ENCODE peak calls at places on chromosomes 4 and X, in five cellular contexts. One of them, this sample, is unnamed.

GRCh38 chrX:41245641-41246040 is 88.3 kb upstream of the DDX3X start:
- DNase-seq in NCI-H1092: no peak
- DNase-seq in GM23248: no peak
- DNase-seq in iris pigment epithelial cell: peak; percentile 57
- DNase-seq in nephron progenitor cell: no peak
- DNase-seq in this sample: no peak

GRCh38 chr4:117400039-117400835 is 314.9 kb upstream of the TRAM1L1 start:
- DNase-seq in NCI-H1092: no peak
- DNase-seq in GM23248: peak; percentile 7
- DNase-seq in iris pigment epithelial cell: peak; percentile 76
- DNase-seq in nephron progenitor cell: no peak
- DNase-seq in this sample: no peak

GRCh38 chrX:106613277-106613676 is 1.5 kb downstream of the RADX start:
- DNase-seq in NCI-H1092: no peak
- DNase-seq in GM23248: no peak
- DNase-seq in iris pigment epithelial cell: no peak
- DNase-seq in nephron progenitor cell: no peak
- DNase-seq in this sample: no peak

GRCh38 chr4:145045180-145045579 is 52.8 kb downstream of the ANAPC10 start:
- DNase-seq in NCI-H1092: no peak
- DNase-seq in GM23248: no peak
- DNase-seq in iris pigment epithelial cell: no peak
- DNase-seq in nephron progenitor cell: no peak
- DNase-seq in this sample: no peak

GRCh38 chr4:14364953-14365533 is 637.2 kb upstream of the CPEB2 start:
- DNase-seq in NCI-H1092: no peak
- DNase-seq in GM23248: no peak
- DNase-seq in iris pigment epithelial cell: no peak
- DNase-seq in nephron progenitor cell: no peak
- DNase-seq in this sample: no peak

GRCh38 chr4:36551697-36552214 is 270.3 kb downstream of the DTHD1 start:
- DNase-seq in NCI-H1092: no peak
- DNase-seq in GM23248: no peak
- DNase-seq in iris pigment epithelial cell: no peak
- DNase-seq in nephron progenitor cell: no peak
- DNase-seq in this sample: no peak

GRCh38 chr4:70496231-70496630 is 22.1 kb upstream of the AMTN start:
- DNase-seq in NCI-H1092: no peak
- DNase-seq in GM23248: no peak
- DNase-seq in iris pigment epithelial cell: no peak
- DNase-seq in nephron progenitor cell: no peak
- DNase-seq in this sample: no peak

GRCh38 chr4:165879581-165879980 is 6.5 kb downstream of the TLL1 start:
- DNase-seq in NCI-H1092: no peak
- DNase-seq in GM23248: no peak
- DNase-seq in iris pigment epithelial cell: no peak
- DNase-seq in nephron progenitor cell: no peak
- DNase-seq in this sample: no peak

GRCh38 chrX:108361316-108361715 is 76.9 kb downstream of the COL4A6 start:
- DNase-seq in NCI-H1092: no peak
- DNase-seq in GM23248: no peak
- DNase-seq in iris pigment epithelial cell: peak; percentile 31
- DNase-seq in nephron progenitor cell: no peak
- DNase-seq in this sample: no peak

GRCh38 chr4:87589531-87589930 is 18.8 kb upstream of the DSPP start:
- DNase-seq in NCI-H1092: no peak
- DNase-seq in GM23248: peak; percentile 93
- DNase-seq in iris pigment epithelial cell: peak; percentile 98
- DNase-seq in nephron progenitor cell: no peak
- DNase-seq in this sample: no peak

GRCh38 chr4:15303052-15303641 is 124.7 kb upstream of the C1QTNF7 start:
- DNase-seq in NCI-H1092: no peak
- DNase-seq in GM23248: peak; percentile 89
- DNase-seq in iris pigment epithelial cell: peak; percentile 95
- DNase-seq in nephron progenitor cell: no peak
- DNase-seq in this sample: no peak

GRCh38 chr4:99117876-99118693 is 26.0 kb downstream of the ADH4 start:
- DNase-seq in NCI-H1092: no peak
- DNase-seq in GM23248: peak; percentile 58
- DNase-seq in iris pigment epithelial cell: no peak
- DNase-seq in nephron progenitor cell: no peak
- DNase-seq in this sample: no peak

GRCh38 chrX:17552251-17552650 is 177.3 kb downstream of the NHS start:
- DNase-seq in NCI-H1092: no peak
- DNase-seq in GM23248: peak; percentile 59
- DNase-seq in iris pigment epithelial cell: peak; percentile 41
- DNase-seq in nephron progenitor cell: no peak
- DNase-seq in this sample: no peak

GRCh38 chr4:147678796-147679549 is 5.0 kb downstream of the PRMT9 start:
- DNase-seq in NCI-H1092: no peak
- DNase-seq in GM23248: no peak
- DNase-seq in iris pigment epithelial cell: peak; percentile 23
- DNase-seq in nephron progenitor cell: no peak
- DNase-seq in this sample: no peak

GRCh38 chrX:7146703-7147430 is 645 bp upstream of the STS start:
- DNase-seq in NCI-H1092: no peak
- DNase-seq in GM23248: peak; percentile 36
- DNase-seq in iris pigment epithelial cell: peak; percentile 47
- DNase-seq in nephron progenitor cell: no peak
- DNase-seq in this sample: no peak

GRCh38 chr4:53103489-53103888 is 241.4 kb downstream of the RASL11B start:
- DNase-seq in NCI-H1092: no peak
- DNase-seq in GM23248: no peak
- DNase-seq in iris pigment epithelial cell: no peak
- DNase-seq in nephron progenitor cell: no peak
- DNase-seq in this sample: no peak

GRCh38 chrX:43866423-43866822 is 15.8 kb downstream of the MAOB start:
- DNase-seq in NCI-H1092: no peak
- DNase-seq in GM23248: no peak
- DNase-seq in iris pigment epithelial cell: no peak
- DNase-seq in nephron progenitor cell: no peak
- DNase-seq in this sample: no peak

GRCh38 chrX:136858007-136858756 is 22.3 kb downstream of the RBMX start:
- DNase-seq in NCI-H1092: no peak
- DNase-seq in GM23248: no peak
- DNase-seq in iris pigment epithelial cell: no peak
- DNase-seq in nephron progenitor cell: no peak
- DNase-seq in this sample: no peak

GRCh38 chr4:168825975-168826374 is 184.1 kb downstream of the CBR4 start:
- DNase-seq in NCI-H1092: no peak
- DNase-seq in GM23248: peak; percentile 73
- DNase-seq in iris pigment epithelial cell: no peak
- DNase-seq in nephron progenitor cell: no peak
- DNase-seq in this sample: no peak